ENCODE peak calls at places on chromosome 19, in four cellular contexts. U is GM12878, A is A673, C is K562. L is an unnamed sample.

GRCh38 chr19:34173145-34173956 is 1.0 kb downstream of the LSM14A start:
- DNase-seq in U (no peak), A (peak), C (no peak), L (peak)

GRCh38 chr19:3055741-3056453 is 6.4 kb downstream of the TLE5 start:
- DNase-seq in U (no peak), A (no peak), C (peak), L (peak)

GRCh38 chr19:7529246-7529600 is 6.3 kb upstream of the PNPLA6 start:
- DNase-seq in U (no peak), A (no peak), C (no peak), L (no peak)

GRCh38 chr19:2355168-2356035 is 4.7 kb upstream of the TMPRSS9 start:
- DNase-seq in U (no peak), A (no peak), C (no peak), L (no peak)

GRCh38 chr19:10113964-10114650 is 2.6 kb downstream of the P2RY11 start:
- DNase-seq in U (no peak), A (no peak), C (peak), L (peak)

GRCh38 chr19:6743071-6743470 is 3.6 kb downstream of the TRIP10 start:
- DNase-seq in U (no peak), A (no peak), C (no peak), L (no peak)

GRCh38 chr19:49988433-49988832 is 27.5 kb upstream of the SIGLEC11 start:
- DNase-seq in U (no peak), A (no peak), C (no peak), L (no peak)

GRCh38 chr19:34976611-34977010 is 12.6 kb upstream of the ZNF792 start:
- DNase-seq in U (no peak), A (no peak), C (no peak), L (no peak)

GRCh38 chr19:10283786-10284540 is 2.8 kb upstream of the ICAM4 start:
- DNase-seq in U (no peak), A (no peak), C (no peak), L (no peak)

GRCh38 chr19:49119411-49120324 is at the start of gene PPFIA3:
- DNase-seq in U (no peak), A (peak), C (peak), L (peak)

GRCh38 chr19:5539431-5539833 is 28.3 kb downstream of the TINCR start:
- DNase-seq in U (no peak), A (peak), C (no peak), L (peak)

GRCh38 chr19:28585796-28586195 is 627.2 kb downstream of the UQCRFS1 start:
- DNase-seq in U (no peak), A (no peak), C (no peak), L (no peak)

GRCh38 chr19:3175761-3176714 is 2.5 kb upstream of the S1PR4 start:
- DNase-seq in U (peak), A (peak), C (no peak), L (no peak)

GRCh38 chr19:40907968-40908735 is 26.1 kb upstream of the CYP2A7 start:
- DNase-seq in U (no peak), A (no peak), C (peak), L (peak)

GRCh38 chr19:45340232-45340898 is at the start of gene KLC3:
- DNase-seq in U (no peak), A (no peak), C (peak), L (peak)

DNA sequence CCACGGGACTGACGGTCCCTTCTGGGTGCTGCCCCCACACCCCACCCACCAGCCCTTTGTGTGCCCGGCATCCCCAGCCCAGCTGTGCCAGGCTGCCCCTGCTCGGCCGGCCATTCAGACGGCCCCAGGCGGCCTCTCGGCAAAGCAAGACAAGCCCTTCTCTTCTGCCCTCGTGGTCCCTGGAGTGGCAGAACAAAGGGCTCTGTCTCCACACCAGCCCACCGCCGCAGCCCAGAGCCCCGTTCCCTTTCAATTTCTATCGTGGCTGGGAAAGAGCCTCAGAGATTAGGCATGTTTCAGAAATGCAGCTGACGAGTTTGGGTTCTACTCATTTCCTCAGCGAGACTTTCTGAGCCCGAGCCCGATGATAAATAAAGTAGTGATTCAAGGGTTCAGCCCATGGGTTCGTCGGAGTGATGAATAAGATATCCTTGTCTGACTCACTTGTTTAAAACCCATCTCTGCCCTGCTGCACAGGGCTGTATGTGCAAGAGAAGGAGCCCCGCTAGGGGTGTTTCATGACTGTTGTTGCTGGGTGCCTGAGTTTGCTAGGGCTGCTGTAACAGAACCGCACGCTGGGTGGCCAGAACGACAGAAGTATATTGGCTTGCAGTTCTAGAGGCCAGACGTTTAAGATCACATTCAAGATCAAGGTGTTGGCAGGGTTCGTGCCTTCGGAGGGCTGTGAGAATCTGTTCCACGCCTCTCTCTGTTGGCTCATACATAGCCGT is 4.3 kb downstream of the MYO9B start:
- DNase-seq in U (peak), A (peak), C (no peak), L (no peak)
- H3K27ac ChIP-seq in U (peak), A (peak), C (no peak), L (peak)

GRCh38 chr19:55249841-55250240 is 9.0 kb downstream of the PPP6R1 start:
- DNase-seq in U (no peak), A (no peak), C (no peak), L (no peak)

GRCh38 chr19:55246462-55247451 is 12.1 kb downstream of the PPP6R1 start:
- DNase-seq in U (no peak), A (no peak), C (no peak), L (no peak)

GRCh38 chr19:55248166-55248675 is 10.6 kb downstream of the PPP6R1 start:
- DNase-seq in U (no peak), A (no peak), C (no peak), L (no peak)

GRCh38 chr19:55248704-55249103 is 10.1 kb downstream of the PPP6R1 start:
- DNase-seq in U (no peak), A (no peak), C (no peak), L (no peak)

DNA sequence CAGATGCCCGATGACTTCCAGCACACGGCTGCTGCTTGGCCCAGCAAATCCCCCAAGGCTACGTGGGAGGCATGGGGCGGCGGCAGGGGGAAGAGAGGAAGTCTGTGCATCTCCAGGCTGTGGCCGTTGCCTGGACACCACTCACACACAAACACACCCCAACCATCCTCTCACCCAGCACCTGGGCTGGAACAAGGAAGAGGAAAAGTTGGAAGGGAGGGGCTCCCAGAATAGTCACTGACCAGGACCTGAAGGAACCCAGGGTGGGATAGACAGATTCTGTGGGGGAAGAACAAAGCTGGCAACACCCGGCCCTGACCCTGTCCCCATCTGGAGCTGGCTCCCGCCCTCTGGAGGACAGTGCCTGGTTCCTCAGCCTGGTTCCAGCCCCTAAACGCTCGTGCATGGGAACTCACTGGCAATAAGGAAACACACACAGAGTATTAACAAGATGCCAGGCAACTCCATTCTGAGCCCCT is 11.2 kb downstream of the PPP6R1 start:
- DNase-seq in U (no peak), A (no peak), C (no peak), L (no peak)
- H3K27ac ChIP-seq in U (no peak), A (no peak), C (no peak), L (no peak)

DNA sequence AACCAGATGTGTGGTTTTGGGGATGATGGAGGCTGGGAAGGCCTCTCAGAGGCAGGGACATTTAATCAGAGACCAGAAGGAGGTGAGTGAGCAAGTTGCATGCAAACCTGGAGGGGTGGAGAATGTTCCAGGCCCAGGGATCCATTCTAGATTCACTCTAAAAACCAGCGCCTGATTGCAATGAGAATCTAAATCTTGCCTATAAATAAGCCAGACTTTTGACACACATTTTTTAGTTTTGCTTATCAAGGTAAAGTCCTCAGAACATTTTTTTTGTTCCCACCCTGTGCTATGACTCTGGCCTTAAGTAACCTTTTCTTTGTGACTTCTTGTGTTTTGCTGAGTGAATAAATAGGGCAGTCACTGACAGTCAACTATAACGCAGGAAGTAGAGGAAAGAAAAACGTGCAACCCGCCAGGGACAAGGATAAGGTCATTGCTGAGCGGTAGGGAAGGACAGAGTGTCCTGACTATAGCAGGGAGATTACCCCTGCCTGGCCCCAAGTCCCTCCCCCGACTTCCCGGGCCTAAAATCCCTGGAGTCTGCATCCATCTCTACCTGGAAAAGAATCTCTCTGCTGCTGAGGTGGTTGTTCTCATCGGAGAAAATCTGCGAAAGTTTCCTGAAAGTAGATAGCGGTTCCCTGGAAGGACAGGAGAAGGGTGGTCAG is 14.4 kb downstream of the RGL3 start:
- DNase-seq in U (no peak), A (no peak), C (no peak), L (no peak)
- H3K27ac ChIP-seq in U (no peak), A (no peak), C (no peak), L (peak)

GRCh38 chr19:38692458-38693379 is 45.3 kb downstream of the ACTN4 start:
- DNase-seq in U (no peak), A (no peak), C (no peak), L (peak)

GRCh38 chr19:38691938-38692457 is 44.5 kb downstream of the ACTN4 start:
- DNase-seq in U (no peak), A (no peak), C (no peak), L (no peak)

GRCh38 chr19:38687837-38688378 is 40.5 kb downstream of the ACTN4 start:
- DNase-seq in U (no peak), A (no peak), C (no peak), L (no peak)

GRCh38 chr19:38690832-38691231 is 43.4 kb downstream of the ACTN4 start:
- DNase-seq in U (no peak), A (no peak), C (no peak), L (no peak)

GRCh38 chr19:38690146-38690545 is 42.7 kb downstream of the ACTN4 start:
- DNase-seq in U (no peak), A (no peak), C (no peak), L (no peak)
- H3K27ac ChIP-seq in U (no peak), A (no peak), C (peak), L (peak)

DNA sequence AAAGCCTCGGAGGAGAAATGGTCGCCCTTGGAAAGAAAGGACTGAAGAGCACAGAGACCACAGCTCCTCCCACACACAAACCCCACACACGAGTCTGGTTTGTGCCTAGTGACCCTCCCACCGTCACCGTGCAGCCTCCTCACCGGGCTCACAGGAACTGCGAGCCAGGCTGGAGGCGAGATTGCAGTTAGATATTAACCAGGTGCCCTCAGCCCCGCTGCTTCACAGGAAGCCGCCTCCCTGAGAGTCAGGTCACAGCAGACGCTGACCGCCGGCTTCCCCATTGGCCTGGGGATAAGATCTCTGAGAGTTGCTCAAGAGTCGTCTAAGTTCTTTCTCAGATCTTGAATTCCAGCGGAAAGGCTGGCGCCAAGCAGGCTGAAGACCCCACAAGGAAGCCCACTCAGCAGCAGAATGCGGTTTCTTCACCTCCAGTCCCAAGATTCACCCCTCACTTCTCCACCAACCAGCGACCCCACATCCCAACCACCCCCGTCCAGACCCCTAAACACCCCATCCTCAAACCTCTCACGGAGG is 844 bp downstream of the ZNF44 start:
- DNase-seq in U (peak), A (peak), C (peak), L (peak)
- H3K27ac ChIP-seq in U (peak), A (peak), C (peak), L (no peak)